ENCODE peak calls at places on chromosomes 1 and 21, in eight cellular contexts. T is H9, R is ovary, S is body of pancreas, M is PC-3, U is tibial nerve, D is A549, P is gastrocnemius medialis. Z is an unnamed sample.

GRCh38 chr1:202155478-202156021 is 4.9 kb downstream of the PTPN7 start:
- DNase-seq in P (no peak), D (peak; percentile 78), T (no peak), S (no peak), U (no peak), M (peak; percentile 28), R (peak; percentile 61), Z (peak; percentile 92)

GRCh38 chr1:11383553-11384169 is 95.3 kb upstream of the DISP3 start:
- DNase-seq in S (no peak), R (no peak), M (no peak), P (no peak), D (no peak), T (no peak), U (no peak), Z (no peak)

GRCh38 chr1:36458910-36459309 is 5.3 kb downstream of the MRPS15 start:
- DNase-seq in U (no peak), D (no peak), P (no peak), S (no peak), R (no peak), T (no peak), M (no peak), Z (no peak)

GRCh38 chr1:161195171-161195570 is 3.7 kb downstream of the ADAMTS4 start:
- DNase-seq in M (no peak), R (no peak), U (no peak), P (no peak), S (no peak), T (no peak), D (no peak), Z (no peak)

GRCh38 chr1:42740756-42741580 is 932 bp upstream of the CLDN19 start:
- DNase-seq in U (no peak), D (no peak), M (no peak), T (peak; percentile 84), P (no peak), S (no peak), R (no peak), Z (no peak)

GRCh38 chr21:36156815-36157670 is at the start of gene DOP1B:
- DNase-seq in T (no peak), M (peak; percentile 29), U (no peak), S (no peak), D (no peak), P (no peak), R (peak; percentile 74), Z (no peak)

GRCh38 chr1:65435987-65436386 is 15.5 kb downstream of the LEPR start:
- DNase-seq in P (no peak), U (no peak), T (no peak), R (no peak), S (no peak), M (no peak), D (no peak), Z (no peak)

GRCh38 chr1:15531003-15531402 is 4.4 kb downstream of the DNAJC16 start:
- DNase-seq in U (no peak), P (no peak), D (no peak), M (no peak), R (no peak), S (no peak), T (no peak), Z (no peak)

GRCh38 chr1:212179394-212180076 is 105.7 kb upstream of the PPP2R5A start:
- DNase-seq in P (no peak), U (no peak), T (no peak), M (peak; percentile 85), R (no peak), S (no peak), D (peak; percentile 40), Z (no peak)

GRCh38 chr21:24208562-24209260 is 1398.6 kb downstream of the MRPL39 start:
- DNase-seq in T (no peak), M (no peak), R (no peak), D (no peak), P (no peak), U (no peak), S (no peak), Z (no peak)

GRCh38 chr1:60573726-60574409 is 500.3 kb upstream of the C1orf87 start:
- DNase-seq in T (no peak), D (peak; percentile 25), U (no peak), P (no peak), M (peak; percentile 88), S (no peak), R (no peak), Z (no peak)

GRCh38 chr1:174153085-174153824 is 6.1 kb upstream of the RABGAP1L start:
- DNase-seq in P (no peak), U (no peak), S (no peak), M (peak; percentile 74), R (no peak), D (peak; percentile 27), T (no peak), Z (no peak)

GRCh38 chr1:160781914-160782689 is 13.9 kb upstream of the LY9 start:
- DNase-seq in R (no peak), T (no peak), S (peak; percentile 62), D (no peak), U (no peak), M (no peak), P (no peak), Z (no peak)

GRCh38 chr1:167797005-167797404 is 75.2 kb downstream of the MPZL1 start:
- DNase-seq in M (peak; percentile 95), T (peak; percentile 72), R (peak; percentile 73), D (peak; percentile 58), U (peak; percentile 67), P (peak; percentile 82), S (peak; percentile 52), Z (peak; percentile 90)

GRCh38 chr1:147626304-147626703 is 44.0 kb downstream of the ACP6 start:
- DNase-seq in T (no peak), D (no peak), R (no peak), M (no peak), P (no peak), U (no peak), S (no peak), Z (no peak)

DNA sequence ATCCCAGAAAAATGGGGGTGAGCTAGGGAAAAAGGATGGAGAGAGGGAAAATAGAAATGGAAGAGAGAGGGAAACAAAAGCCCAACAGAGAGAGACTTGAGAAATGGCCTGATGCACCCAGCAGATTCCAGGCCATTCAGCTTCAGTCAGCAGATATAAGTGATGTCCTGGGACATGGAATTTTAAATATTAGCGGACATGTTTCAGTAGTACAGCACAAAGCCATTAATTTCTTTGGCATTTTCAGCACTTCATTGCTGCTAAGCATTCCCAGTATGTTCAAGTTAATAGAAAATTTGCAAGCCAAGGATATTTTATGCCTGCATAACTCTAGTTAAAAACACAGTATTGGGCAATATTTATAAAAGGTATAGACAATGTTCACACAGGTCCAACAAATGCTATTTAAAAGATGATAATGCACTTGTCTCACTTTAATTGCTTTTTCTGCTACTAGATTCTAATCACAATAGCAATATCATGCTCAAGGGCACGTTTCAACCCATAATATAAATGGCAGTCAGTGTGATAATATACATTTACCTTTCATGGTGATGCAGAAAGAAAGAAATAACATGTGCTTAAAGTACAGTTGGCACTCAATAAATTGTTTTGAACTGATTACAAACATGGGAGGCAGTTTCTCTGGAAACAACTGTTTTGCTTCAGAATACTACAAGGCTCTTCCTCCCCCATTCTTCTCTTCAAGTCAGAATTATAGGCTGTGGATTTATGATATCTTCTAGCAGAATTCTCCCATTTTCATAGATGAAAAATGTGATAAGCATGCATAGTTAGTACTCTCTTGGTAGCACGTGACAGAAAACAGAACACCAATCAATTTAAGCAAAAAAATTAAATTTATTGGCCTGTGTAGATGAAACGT is 108.1 kb upstream of the MAGI3 start:
- DNase-seq in D (no peak), M (no peak), T (no peak), P (no peak), S (no peak), R (no peak), U (no peak), Z (no peak)
- H3K4me1 ChIP-seq in D (no peaks in the 10 kb centered on the region), M (no peaks in the 10 kb centered on the region), T (no peaks in the 10 kb centered on the region), P (no peaks in the 10 kb centered on the region), S (peaks cover 33% of the 10 kb centered on the region), R (no peaks in the 10 kb centered on the region), U (no peaks in the 10 kb centered on the region), Z (no peaks in the 10 kb centered on the region)

GRCh38 chr1:244403431-244403830 is 48.3 kb downstream of the ADSS2 start:
- DNase-seq in R (no peak), U (no peak), D (no peak), P (no peak), S (no peak), M (no peak), T (no peak), Z (no peak)
- H3K9me3 ChIP-seq in R (no peaks in the 10 kb centered on the region), U (no peaks in the 10 kb centered on the region), D (peaks cover 29% of the 10 kb centered on the region), P (peaks cover 9% of the 10 kb centered on the region), S (peaks cover 4% of the 10 kb centered on the region), M (peaks cover 14% of the 10 kb centered on the region), T (peaks cover 14% of the 10 kb centered on the region), Z (no peaks in the 10 kb centered on the region)

GRCh38 chr1:13751458-13751871 is 51.5 kb downstream of the PRDM2 start:
- DNase-seq in P (no peak), T (no peak), U (no peak), M (no peak), R (no peak), D (no peak), S (no peak), Z (no peak)

GRCh38 chr1:13752852-13753251 is 52.9 kb downstream of the PRDM2 start:
- DNase-seq in R (no peak), D (no peak), U (no peak), P (no peak), S (no peak), M (no peak), T (no peak), Z (no peak)

GRCh38 chr1:13749543-13750307 is 49.7 kb downstream of the PRDM2 start:
- DNase-seq in M (peak; percentile 19), U (peak; percentile 23), T (no peak), D (peak; percentile 33), S (peak; percentile 56), P (peak; percentile 49), R (peak; percentile 67), Z (peak; percentile 72)

GRCh38 chr1:13754003-13754402 is 54.0 kb downstream of the PRDM2 start:
- DNase-seq in U (no peak), R (no peak), P (no peak), D (no peak), M (no peak), T (no peak), S (no peak), Z (no peak)

DNA sequence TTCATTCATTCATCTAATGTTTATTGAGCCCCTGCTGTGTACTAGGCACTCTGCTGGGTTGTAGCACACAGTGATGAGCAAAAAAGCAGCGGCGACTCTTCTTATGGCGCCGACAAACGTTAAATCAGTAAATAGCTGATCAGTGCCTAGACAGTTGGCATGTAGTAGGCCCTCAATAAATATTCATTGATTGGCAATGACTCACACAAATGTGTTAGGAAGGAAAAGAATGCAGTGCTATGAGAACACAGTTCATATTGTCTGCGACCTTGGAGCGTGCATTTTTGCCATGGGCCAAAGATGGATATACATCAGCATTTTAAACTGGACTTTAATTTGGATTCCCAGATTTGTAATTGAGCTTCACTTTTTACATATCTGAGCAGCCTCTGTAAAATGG is 52.0 kb downstream of the PRDM2 start:
- DNase-seq in T (no peak), D (no peak), U (no peak), R (no peak), S (no peak), M (no peak), P (no peak), Z (no peak)
- H3K4me1 ChIP-seq in T (no peaks in the 10 kb centered on the region), D (peaks cover 16% of the 10 kb centered on the region), U (peaks cover 30% of the 10 kb centered on the region), R (peaks cover 10% of the 10 kb centered on the region), S (peaks cover 54% of the 10 kb centered on the region), M (peaks cover 30% of the 10 kb centered on the region), P (peaks cover 72% of the 10 kb centered on the region), Z (peaks cover 43% of the 10 kb centered on the region)

GRCh38 chr1:4027492-4028138 is 127.5 kb upstream of the C1orf174 start:
- DNase-seq in M (no peak), U (no peak), S (no peak), R (no peak), D (no peak), T (peak; percentile 32), P (no peak), Z (no peak)
- H3K9me3 ChIP-seq in M (peaks cover 3% of the 10 kb centered on the region), U (no peaks in the 10 kb centered on the region), S (no peaks in the 10 kb centered on the region), R (no peaks in the 10 kb centered on the region), D (no peaks in the 10 kb centered on the region), T (no peaks in the 10 kb centered on the region), P (no peaks in the 10 kb centered on the region), Z (no peaks in the 10 kb centered on the region)

GRCh38 chr1:226655251-226656163 is 83.6 kb downstream of the ITPKB start:
- DNase-seq in U (no peak), D (no peak), S (peak; percentile 47), M (no peak), R (no peak), P (no peak), T (peak; percentile 63), Z (no peak)
- H3K4me1 ChIP-seq in U (peaks cover 65% of the 10 kb centered on the region), D (peaks cover 3% of the 10 kb centered on the region), S (peaks cover 61% of the 10 kb centered on the region), M (peaks cover 12% of the 10 kb centered on the region), R (peaks cover 13% of the 10 kb centered on the region), P (peaks cover 71% of the 10 kb centered on the region), T (peaks cover 16% of the 10 kb centered on the region), Z (peaks cover 19% of the 10 kb centered on the region)